ENCODE peak calls at places on chromosome 14, in ten cellular contexts. One of them, this sample, is unnamed.

GRCh38 chr14:61444215-61444768 is 122.9 kb downstream of the PRKCH start:
- DNase-seq in fibroblast of lung: peak; percentile 47
- DNase-seq in SJSA1: no peak
- DNase-seq in GM23248: no peak
- DNase-seq in colonic mucosa: peak; percentile 40
- DNase-seq in heart left ventricle: no peak
- DNase-seq in endothelial cell of umbilical vein: no peak
- DNase-seq in naive thymus-derived CD4-positive, alpha-beta T cell: peak; percentile 55
- DNase-seq in pancreas: no peak
- DNase-seq in mammary epithelial cell: no peak
- DNase-seq in this sample: peak; percentile 56

GRCh38 chr14:68040633-68041369 is 221.2 kb downstream of the RAD51B start:
- DNase-seq in fibroblast of lung: no peak
- DNase-seq in SJSA1: no peak
- DNase-seq in GM23248: no peak
- DNase-seq in colonic mucosa: no peak
- DNase-seq in heart left ventricle: no peak
- DNase-seq in endothelial cell of umbilical vein: no peak
- DNase-seq in naive thymus-derived CD4-positive, alpha-beta T cell: no peak
- DNase-seq in pancreas: no peak
- DNase-seq in mammary epithelial cell: no peak
- DNase-seq in this sample: no peak

GRCh38 chr14:91508105-91508504 is 2.0 kb downstream of the PPP4R3A start:
- DNase-seq in fibroblast of lung: no peak
- DNase-seq in SJSA1: no peak
- DNase-seq in GM23248: peak; percentile 18
- DNase-seq in colonic mucosa: no peak
- DNase-seq in heart left ventricle: no peak
- DNase-seq in endothelial cell of umbilical vein: no peak
- DNase-seq in naive thymus-derived CD4-positive, alpha-beta T cell: no peak
- DNase-seq in pancreas: no peak
- DNase-seq in mammary epithelial cell: no peak
- DNase-seq in this sample: no peak

GRCh38 chr14:80987235-80988032 is 32.0 kb downstream of the TSHR start:
- DNase-seq in fibroblast of lung: peak; percentile 73
- DNase-seq in SJSA1: peak; percentile 62
- DNase-seq in GM23248: peak; percentile 73
- DNase-seq in colonic mucosa: peak; percentile 78
- DNase-seq in heart left ventricle: peak; percentile 48
- DNase-seq in endothelial cell of umbilical vein: peak; percentile 73
- DNase-seq in naive thymus-derived CD4-positive, alpha-beta T cell: peak; percentile 70
- DNase-seq in pancreas: peak; percentile 43
- DNase-seq in mammary epithelial cell: peak; percentile 68
- DNase-seq in this sample: peak; percentile 75

GRCh38 chr14:103201801-103202200 is 78.5 kb downstream of the TNFAIP2 start:
- DNase-seq in fibroblast of lung: no peak
- DNase-seq in SJSA1: no peak
- DNase-seq in GM23248: peak; percentile 20
- DNase-seq in colonic mucosa: no peak
- DNase-seq in heart left ventricle: no peak
- DNase-seq in endothelial cell of umbilical vein: no peak
- DNase-seq in naive thymus-derived CD4-positive, alpha-beta T cell: no peak
- DNase-seq in pancreas: no peak
- DNase-seq in mammary epithelial cell: no peak
- DNase-seq in this sample: no peak

GRCh38 chr14:64659366-64659765 is 44.9 kb upstream of the PLEKHG3 start:
- DNase-seq in fibroblast of lung: no peak
- DNase-seq in SJSA1: no peak
- DNase-seq in GM23248: peak; percentile 88
- DNase-seq in colonic mucosa: no peak
- DNase-seq in heart left ventricle: no peak
- DNase-seq in endothelial cell of umbilical vein: no peak
- DNase-seq in naive thymus-derived CD4-positive, alpha-beta T cell: no peak
- DNase-seq in pancreas: no peak
- DNase-seq in mammary epithelial cell: no peak
- DNase-seq in this sample: no peak

GRCh38 chr14:50928002-50928635 is 16.2 kb downstream of the PYGL start:
- DNase-seq in fibroblast of lung: peak; percentile 74
- DNase-seq in SJSA1: no peak
- DNase-seq in GM23248: peak; percentile 97
- DNase-seq in colonic mucosa: peak; percentile 16
- DNase-seq in heart left ventricle: no peak
- DNase-seq in endothelial cell of umbilical vein: no peak
- DNase-seq in naive thymus-derived CD4-positive, alpha-beta T cell: no peak
- DNase-seq in pancreas: no peak
- DNase-seq in mammary epithelial cell: peak; percentile 80
- DNase-seq in this sample: no peak

GRCh38 chr14:103105580-103106168 is 11.1 kb downstream of the EXOC3L4 start:
- DNase-seq in fibroblast of lung: no peak
- DNase-seq in SJSA1: no peak
- DNase-seq in GM23248: no peak
- DNase-seq in colonic mucosa: peak; percentile 56
- DNase-seq in heart left ventricle: no peak
- DNase-seq in endothelial cell of umbilical vein: no peak
- DNase-seq in naive thymus-derived CD4-positive, alpha-beta T cell: peak; percentile 14
- DNase-seq in pancreas: peak; percentile 32
- DNase-seq in mammary epithelial cell: no peak
- DNase-seq in this sample: no peak

DNA sequence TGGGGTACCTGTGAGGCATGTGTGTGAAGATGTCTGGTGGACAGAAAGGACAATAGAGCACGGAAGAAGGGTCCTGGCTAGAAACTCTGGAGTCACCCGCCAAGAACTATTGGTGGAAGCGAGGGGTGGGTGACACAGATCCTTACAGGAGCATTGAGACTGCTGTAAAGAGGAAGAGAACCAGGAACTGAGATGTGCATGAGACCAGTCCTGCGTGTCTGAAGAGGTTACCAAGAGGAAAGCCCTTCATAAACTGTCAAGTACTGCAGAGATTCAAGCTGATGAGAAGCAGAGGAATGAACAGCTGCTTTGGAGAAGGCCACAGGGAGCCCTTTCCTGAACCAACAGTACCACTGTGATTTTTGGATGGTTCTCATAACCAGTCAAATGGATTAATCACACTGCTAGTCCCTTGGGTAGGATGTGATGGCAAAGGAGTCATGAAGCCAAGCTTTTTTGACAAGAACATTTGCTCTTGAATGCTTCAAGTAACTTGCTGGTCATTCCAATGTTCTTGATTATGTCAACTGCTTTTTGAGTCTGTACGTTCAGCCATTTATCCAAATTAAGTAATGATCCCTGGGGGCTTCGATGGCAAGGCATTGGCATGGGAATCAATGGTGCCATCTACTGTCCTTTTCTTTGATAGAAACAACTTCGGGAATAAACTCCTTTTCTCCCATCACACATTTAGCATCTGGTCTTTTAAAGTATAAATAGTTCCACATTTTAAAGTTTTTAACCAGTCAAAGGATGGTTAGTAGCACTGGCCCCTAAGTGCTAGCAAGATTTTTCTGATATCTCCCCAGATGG is 42.9 kb downstream of the GPR135 start:
- DNase-seq in fibroblast of lung: no peak
- DNase-seq in SJSA1: no peak
- DNase-seq in GM23248: no peak
- DNase-seq in colonic mucosa: no peak
- DNase-seq in heart left ventricle: no peak
- DNase-seq in endothelial cell of umbilical vein: peak; percentile 29
- DNase-seq in naive thymus-derived CD4-positive, alpha-beta T cell: no peak
- DNase-seq in pancreas: no peak
- DNase-seq in mammary epithelial cell: no peak
- DNase-seq in this sample: no peak
- H3K4me3 ChIP-seq in fibroblast of lung: no peak overlapping the region
- H3K4me3 ChIP-seq in SJSA1: no peak overlapping the region
- H3K4me3 ChIP-seq in GM23248: no peak overlapping the region
- H3K4me3 ChIP-seq in colonic mucosa: no peak overlapping the region
- H3K4me3 ChIP-seq in heart left ventricle: no peak overlapping the region
- H3K4me3 ChIP-seq in endothelial cell of umbilical vein: no peak overlapping the region
- H3K4me3 ChIP-seq in naive thymus-derived CD4-positive, alpha-beta T cell: no peak overlapping the region
- H3K4me3 ChIP-seq in pancreas: no peak overlapping the region
- H3K4me3 ChIP-seq in mammary epithelial cell: no peak overlapping the region
- H3K4me3 ChIP-seq in this sample: no peak overlapping the region

GRCh38 chr14:33794791-33795300 is 156.0 kb downstream of the EGLN3 start:
- DNase-seq in fibroblast of lung: no peak
- DNase-seq in SJSA1: no peak
- DNase-seq in GM23248: peak; percentile 64
- DNase-seq in colonic mucosa: no peak
- DNase-seq in heart left ventricle: no peak
- DNase-seq in endothelial cell of umbilical vein: peak; percentile 7
- DNase-seq in naive thymus-derived CD4-positive, alpha-beta T cell: no peak
- DNase-seq in pancreas: no peak
- DNase-seq in mammary epithelial cell: peak; percentile 67
- DNase-seq in this sample: no peak

GRCh38 chr14:33791971-33792370 is 158.9 kb downstream of the EGLN3 start:
- DNase-seq in fibroblast of lung: no peak
- DNase-seq in SJSA1: no peak
- DNase-seq in GM23248: no peak
- DNase-seq in colonic mucosa: no peak
- DNase-seq in heart left ventricle: no peak
- DNase-seq in endothelial cell of umbilical vein: no peak
- DNase-seq in naive thymus-derived CD4-positive, alpha-beta T cell: no peak
- DNase-seq in pancreas: no peak
- DNase-seq in mammary epithelial cell: no peak
- DNase-seq in this sample: no peak

GRCh38 chr14:33792387-33793368 is 158.2 kb downstream of the EGLN3 start:
- DNase-seq in fibroblast of lung: peak; percentile 83
- DNase-seq in SJSA1: peak; percentile 52
- DNase-seq in GM23248: peak; percentile 88
- DNase-seq in colonic mucosa: peak; percentile 76
- DNase-seq in heart left ventricle: peak; percentile 84
- DNase-seq in endothelial cell of umbilical vein: peak; percentile 80
- DNase-seq in naive thymus-derived CD4-positive, alpha-beta T cell: peak; percentile 41
- DNase-seq in pancreas: peak; percentile 78
- DNase-seq in mammary epithelial cell: peak; percentile 48
- DNase-seq in this sample: peak; percentile 56

GRCh38 chr14:33796356-33796755 is 154.5 kb downstream of the EGLN3 start:
- DNase-seq in fibroblast of lung: peak; percentile 11
- DNase-seq in SJSA1: no peak
- DNase-seq in GM23248: peak; percentile 69
- DNase-seq in colonic mucosa: no peak
- DNase-seq in heart left ventricle: no peak
- DNase-seq in endothelial cell of umbilical vein: no peak
- DNase-seq in naive thymus-derived CD4-positive, alpha-beta T cell: no peak
- DNase-seq in pancreas: no peak
- DNase-seq in mammary epithelial cell: no peak
- DNase-seq in this sample: no peak

GRCh38 chr14:33793711-33794110 is 157.2 kb downstream of the EGLN3 start:
- DNase-seq in fibroblast of lung: no peak
- DNase-seq in SJSA1: no peak
- DNase-seq in GM23248: no peak
- DNase-seq in colonic mucosa: no peak
- DNase-seq in heart left ventricle: no peak
- DNase-seq in endothelial cell of umbilical vein: no peak
- DNase-seq in naive thymus-derived CD4-positive, alpha-beta T cell: no peak
- DNase-seq in pancreas: no peak
- DNase-seq in mammary epithelial cell: no peak
- DNase-seq in this sample: no peak
- H3K27ac ChIP-seq in fibroblast of lung: no peak overlapping the region
- H3K27ac ChIP-seq in SJSA1: no peak overlapping the region
- H3K27ac ChIP-seq in GM23248: no peak overlapping the region
- H3K27ac ChIP-seq in colonic mucosa: no peak overlapping the region
- H3K27ac ChIP-seq in heart left ventricle: no peak overlapping the region
- H3K27ac ChIP-seq in endothelial cell of umbilical vein: no peak overlapping the region
- H3K27ac ChIP-seq in naive thymus-derived CD4-positive, alpha-beta T cell: no peak overlapping the region
- H3K27ac ChIP-seq in pancreas: no peak overlapping the region
- H3K27ac ChIP-seq in mammary epithelial cell: no peak overlapping the region
- H3K27ac ChIP-seq in this sample: no peak overlapping the region

GRCh38 chr14:76761849-76762616 is 765 bp downstream of the VASH1 start:
- DNase-seq in fibroblast of lung: no peak
- DNase-seq in SJSA1: no peak
- DNase-seq in GM23248: peak; percentile 26
- DNase-seq in colonic mucosa: peak; percentile 20
- DNase-seq in heart left ventricle: no peak
- DNase-seq in endothelial cell of umbilical vein: no peak
- DNase-seq in naive thymus-derived CD4-positive, alpha-beta T cell: no peak
- DNase-seq in pancreas: no peak
- DNase-seq in mammary epithelial cell: no peak
- DNase-seq in this sample: no peak

GRCh38 chr14:76761198-76761848 is at the start of gene VASH1:
- DNase-seq in fibroblast of lung: peak; percentile 76
- DNase-seq in SJSA1: peak; percentile 60
- DNase-seq in GM23248: peak; percentile 91
- DNase-seq in colonic mucosa: peak; percentile 48
- DNase-seq in heart left ventricle: peak; percentile 85
- DNase-seq in endothelial cell of umbilical vein: peak; percentile 75
- DNase-seq in naive thymus-derived CD4-positive, alpha-beta T cell: peak; percentile 34
- DNase-seq in pancreas: peak; percentile 49
- DNase-seq in mammary epithelial cell: peak; percentile 60
- DNase-seq in this sample: peak; percentile 33

GRCh38 chr14:76760331-76761197 is 704 bp upstream of the VASH1 start:
- DNase-seq in fibroblast of lung: no peak
- DNase-seq in SJSA1: no peak
- DNase-seq in GM23248: no peak
- DNase-seq in colonic mucosa: no peak
- DNase-seq in heart left ventricle: no peak
- DNase-seq in endothelial cell of umbilical vein: no peak
- DNase-seq in naive thymus-derived CD4-positive, alpha-beta T cell: no peak
- DNase-seq in pancreas: no peak
- DNase-seq in mammary epithelial cell: no peak
- DNase-seq in this sample: no peak

GRCh38 chr14:76763362-76764041 is 2.2 kb downstream of the VASH1 start:
- DNase-seq in fibroblast of lung: no peak
- DNase-seq in SJSA1: no peak
- DNase-seq in GM23248: peak; percentile 36
- DNase-seq in colonic mucosa: no peak
- DNase-seq in heart left ventricle: no peak
- DNase-seq in endothelial cell of umbilical vein: peak; percentile 41
- DNase-seq in naive thymus-derived CD4-positive, alpha-beta T cell: no peak
- DNase-seq in pancreas: no peak
- DNase-seq in mammary epithelial cell: no peak
- DNase-seq in this sample: no peak

DNA sequence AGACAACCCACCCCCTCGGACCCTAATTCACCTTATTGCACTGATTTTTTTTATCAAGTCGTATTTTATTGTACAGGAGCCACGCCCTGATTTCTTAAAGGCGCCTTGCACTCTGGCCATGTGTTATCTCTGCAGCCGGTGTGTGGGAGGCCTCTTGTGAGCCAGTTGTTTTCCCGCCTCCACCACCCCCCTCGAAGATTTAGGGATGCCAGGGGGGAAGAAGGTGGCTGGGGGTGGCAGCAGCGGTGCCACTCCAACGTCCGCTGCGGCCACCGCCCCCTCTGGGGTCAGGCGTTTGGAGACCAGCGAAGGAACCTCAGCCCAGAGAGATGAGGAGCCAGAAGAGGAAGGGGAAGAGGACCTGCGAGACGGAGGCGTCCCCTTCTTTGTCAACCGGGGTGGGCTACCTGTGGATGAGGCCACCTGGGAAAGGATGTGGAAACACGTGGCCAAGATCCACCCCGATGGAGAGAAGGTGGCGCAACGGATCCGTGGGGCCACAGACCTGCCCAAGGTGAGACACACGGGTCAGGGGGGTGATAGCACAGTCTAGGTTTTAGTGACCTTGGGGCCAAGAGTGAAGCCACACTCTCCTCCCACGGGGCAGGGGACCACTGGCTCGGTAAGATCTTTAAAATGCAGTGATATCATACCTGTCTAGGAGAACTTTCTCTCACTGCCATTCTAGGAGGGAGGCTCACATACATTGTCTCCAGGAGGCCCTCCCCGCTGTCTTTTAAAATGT is 1.5 kb downstream of the VASH1 start:
- DNase-seq in fibroblast of lung: no peak
- DNase-seq in SJSA1: no peak
- DNase-seq in GM23248: peak; percentile 34
- DNase-seq in colonic mucosa: peak; percentile 32
- DNase-seq in heart left ventricle: no peak
- DNase-seq in endothelial cell of umbilical vein: no peak
- DNase-seq in naive thymus-derived CD4-positive, alpha-beta T cell: no peak
- DNase-seq in pancreas: no peak
- DNase-seq in mammary epithelial cell: no peak
- DNase-seq in this sample: no peak
- H3K27me3 ChIP-seq in fibroblast of lung: peaks cover 4% of the 10 kb centered on the region
- H3K27me3 ChIP-seq in SJSA1: peaks cover 18% of the 10 kb centered on the region
- H3K27me3 ChIP-seq in GM23248: no peaks in the 10 kb centered on the region
- H3K27me3 ChIP-seq in colonic mucosa: peaks cover 4% of the 10 kb centered on the region
- H3K27me3 ChIP-seq in heart left ventricle: no peaks in the 10 kb centered on the region
- H3K27me3 ChIP-seq in endothelial cell of umbilical vein: peaks cover 6% of the 10 kb centered on the region
- H3K27me3 ChIP-seq in naive thymus-derived CD4-positive, alpha-beta T cell: peaks cover 5% of the 10 kb centered on the region
- H3K27me3 ChIP-seq in pancreas: no peaks in the 10 kb centered on the region
- H3K27me3 ChIP-seq in mammary epithelial cell: peaks cover 4% of the 10 kb centered on the region
- H3K27me3 ChIP-seq in this sample: no peaks in the 10 kb centered on the region

GRCh38 chr14:73589128-73589527 is 2.5 kb upstream of the ACOT4 start:
- DNase-seq in fibroblast of lung: no peak
- DNase-seq in SJSA1: no peak
- DNase-seq in GM23248: no peak
- DNase-seq in colonic mucosa: no peak
- DNase-seq in heart left ventricle: no peak
- DNase-seq in endothelial cell of umbilical vein: no peak
- DNase-seq in naive thymus-derived CD4-positive, alpha-beta T cell: no peak
- DNase-seq in pancreas: no peak
- DNase-seq in mammary epithelial cell: no peak
- DNase-seq in this sample: no peak
- H3K4me3 ChIP-seq in fibroblast of lung: no peak overlapping the region
- H3K4me3 ChIP-seq in SJSA1: no peak overlapping the region
- H3K4me3 ChIP-seq in GM23248: no peak overlapping the region
- H3K4me3 ChIP-seq in colonic mucosa: no peak overlapping the region
- H3K4me3 ChIP-seq in heart left ventricle: no peak overlapping the region
- H3K4me3 ChIP-seq in endothelial cell of umbilical vein: no peak overlapping the region
- H3K4me3 ChIP-seq in naive thymus-derived CD4-positive, alpha-beta T cell: no peak overlapping the region
- H3K4me3 ChIP-seq in pancreas: no peak overlapping the region
- H3K4me3 ChIP-seq in mammary epithelial cell: no peak overlapping the region
- H3K4me3 ChIP-seq in this sample: no peak overlapping the region

This sample was measured in CD8-positive, alpha-beta memory T cell.